ENCODE peak calls at places on chromosomes 5 and 9, in seven cellular contexts. T, C, U, R, Q, S and Z are unnamed samples.
A peak's percentile ranks its signal among the peaks of the same experiment; 100 is the strongest.

GRCh38 chr9:132548971-132549649 is 33.3 kb upstream of the BARHL1 start:
- DNase-seq in T (no peak), C (no peak), U (no peak), R (no peak), Q (peak; percentile 46), S (no peak), Z (no peak)

GRCh38 chr5:112160652-112161391 is 258.3 kb downstream of the EPB41L4A start:
- DNase-seq in T (peak; percentile 94), C (peak; percentile 87), U (peak; percentile 83), R (peak; percentile 92), Q (peak; percentile 76), S (peak; percentile 98), Z (peak; percentile 95)

GRCh38 chr5:157464518-157465171 is 4.6 kb downstream of the NIPAL4 start:
- DNase-seq in T (peak; percentile 58), C (peak; percentile 71), U (peak; percentile 24), R (no peak), Q (peak; percentile 76), S (no peak), Z (no peak)

GRCh38 chr9:105483618-105484017 is 35.8 kb downstream of the FSD1L start:
- DNase-seq in T (no peak), C (no peak), U (no peak), R (no peak), Q (no peak), S (no peak), Z (no peak)

GRCh38 chr9:4923580-4924544 is 61.2 kb upstream of the JAK2 start:
- DNase-seq in T (no peak), C (no peak), U (no peak), R (peak; percentile 10), Q (no peak), S (no peak), Z (no peak)

GRCh38 chr9:75927351-75927750 is 36.9 kb downstream of the PCSK5 start:
- DNase-seq in T (no peak), C (no peak), U (no peak), R (no peak), Q (no peak), S (no peak), Z (no peak)

GRCh38 chr5:163917741-163918140 is 412.3 kb downstream of the MAT2B start:
- DNase-seq in T (no peak), C (no peak), U (no peak), R (no peak), Q (no peak), S (no peak), Z (no peak)

GRCh38 chr5:142713151-142713706 is 27.3 kb upstream of the FGF1 start:
- DNase-seq in T (peak; percentile 91), C (peak; percentile 83), U (peak; percentile 77), R (peak; percentile 85), Q (peak; percentile 80), S (peak; percentile 96), Z (peak; percentile 86)

GRCh38 chr5:160466889-160467554 is 45.4 kb downstream of the PTTG1 start:
- DNase-seq in T (no peak), C (no peak), U (no peak), R (no peak), Q (no peak), S (no peak), Z (no peak)

GRCh38 chr5:154794525-154795234 is 39.5 kb downstream of the LARP1 start:
- DNase-seq in T (no peak), C (no peak), U (no peak), R (no peak), Q (no peak), S (no peak), Z (no peak)

GRCh38 chr5:40540301-40540700 is 139.4 kb upstream of the PTGER4 start:
- DNase-seq in T (no peak), C (no peak), U (no peak), R (no peak), Q (no peak), S (no peak), Z (no peak)

GRCh38 chr9:95938724-95939123 is 63.2 kb downstream of the ERCC6L2 start:
- DNase-seq in T (no peak), C (no peak), U (no peak), R (no peak), Q (no peak), S (no peak), Z (no peak)

GRCh38 chr5:123705741-123706140 is 193.8 kb downstream of the CSNK1G3 start:
- DNase-seq in T (no peak), C (no peak), U (no peak), R (no peak), Q (no peak), S (no peak), Z (no peak)

GRCh38 chr5:101728933-101729332 is 567.2 kb downstream of the SLCO4C1 start:
- DNase-seq in T (no peak), C (no peak), U (no peak), R (peak; percentile 9), Q (peak; percentile 19), S (no peak), Z (no peak)

GRCh38 chr5:68252678-68253520 is 37.3 kb downstream of the PIK3R1 start:
- DNase-seq in T (peak; percentile 58), C (peak; percentile 73), U (no peak), R (peak; percentile 67), Q (peak; percentile 46), S (peak; percentile 80), Z (no peak)

GRCh38 chr5:54091416-54092130 is 218.8 kb downstream of the ARL15 start:
- DNase-seq in T (no peak), C (no peak), U (no peak), R (no peak), Q (no peak), S (no peak), Z (no peak)

GRCh38 chr9:133355881-133356357 is 368 bp downstream of the SURF1 start:
- DNase-seq in T (no peak), C (no peak), U (no peak), R (no peak), Q (no peak), S (no peak), Z (no peak)

GRCh38 chr5:172740483-172741205 is 30.4 kb downstream of the DUSP1 start:
- DNase-seq in T (peak; percentile 71), C (peak; percentile 84), U (no peak), R (no peak), Q (no peak), S (no peak), Z (no peak)
- H3K27me3 ChIP-seq in T (no peaks in the 10 kb centered on the region), C (no peaks in the 10 kb centered on the region), U (no peaks in the 10 kb centered on the region), R (no peaks in the 10 kb centered on the region), Q (no peaks in the 10 kb centered on the region), S (no peaks in the 10 kb centered on the region), Z (no peaks in the 10 kb centered on the region)

GRCh38 chr9:93092171-93092991 is 3.6 kb upstream of the CARD19 start:
- DNase-seq in T (no peak), C (peak; percentile 12), U (no peak), R (no peak), Q (no peak), S (peak; percentile 77), Z (peak; percentile 39)
- H3K9me3 ChIP-seq in T (no peaks in the 10 kb centered on the region), C (peaks cover 14% of the 10 kb centered on the region), U (peaks cover 11% of the 10 kb centered on the region), R (no peaks in the 10 kb centered on the region), Q (peaks cover 21% of the 10 kb centered on the region), S (no peaks in the 10 kb centered on the region), Z (no peaks in the 10 kb centered on the region)

DNA sequence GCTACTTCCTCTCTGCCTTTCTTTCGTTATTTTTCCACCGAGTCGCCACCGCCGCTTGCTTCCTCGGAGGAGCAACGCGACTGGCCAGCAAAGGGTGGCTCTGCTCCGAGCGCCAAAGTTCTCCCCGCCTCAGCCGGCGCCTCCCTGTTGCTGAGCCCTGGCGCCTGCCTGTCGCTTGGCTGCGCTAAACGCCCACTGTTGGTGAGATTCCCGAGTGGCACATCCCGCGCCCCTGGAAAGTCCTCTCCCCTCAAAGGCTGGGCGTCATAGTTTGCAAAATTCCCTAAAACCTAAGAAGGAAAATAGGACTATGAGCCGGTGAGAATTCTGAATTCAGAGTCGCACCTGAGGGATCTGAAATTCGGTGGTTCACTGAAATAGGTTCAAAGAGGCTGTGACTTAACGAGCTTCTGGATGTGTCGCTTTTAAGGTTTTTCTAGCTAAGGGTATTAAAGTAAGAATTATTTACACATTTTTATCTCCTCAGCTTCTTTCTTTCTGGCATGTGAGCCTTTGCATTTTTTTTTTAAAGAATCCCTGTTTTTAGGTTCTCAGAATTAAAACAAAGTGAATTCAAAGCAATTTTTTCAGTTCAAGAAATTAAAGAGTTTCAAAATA is at the start of gene GRIN3A:
- DNase-seq in T (no peak), C (no peak), U (no peak), R (peak; percentile 39), Q (no peak), S (no peak), Z (peak; percentile 42)
- TF ChIP-seq CTCF in T (no peak), C (no peak), U (no peak), R (no peak), Q (no peak), S (no peak), Z (no peak)

GRCh38 chr9:127035948-127036347 is 86.5 kb downstream of the ANGPTL2 start:
- DNase-seq in T (peak; percentile 39), C (peak; percentile 81), U (peak; percentile 63), R (peak; percentile 39), Q (no peak), S (no peak), Z (peak; percentile 30)

GRCh38 chr9:127035423-127035822 is 87.0 kb downstream of the ANGPTL2 start:
- DNase-seq in T (peak; percentile 48), C (peak; percentile 79), U (peak; percentile 60), R (no peak), Q (no peak), S (no peak), Z (no peak)

GRCh38 chr9:127034691-127035090 is 87.7 kb downstream of the ANGPTL2 start:
- DNase-seq in T (no peak), C (no peak), U (no peak), R (no peak), Q (no peak), S (no peak), Z (no peak)

GRCh38 chr9:127038531-127038930 is 83.9 kb downstream of the ANGPTL2 start:
- DNase-seq in T (no peak), C (no peak), U (no peak), R (no peak), Q (no peak), S (no peak), Z (no peak)

DNA sequence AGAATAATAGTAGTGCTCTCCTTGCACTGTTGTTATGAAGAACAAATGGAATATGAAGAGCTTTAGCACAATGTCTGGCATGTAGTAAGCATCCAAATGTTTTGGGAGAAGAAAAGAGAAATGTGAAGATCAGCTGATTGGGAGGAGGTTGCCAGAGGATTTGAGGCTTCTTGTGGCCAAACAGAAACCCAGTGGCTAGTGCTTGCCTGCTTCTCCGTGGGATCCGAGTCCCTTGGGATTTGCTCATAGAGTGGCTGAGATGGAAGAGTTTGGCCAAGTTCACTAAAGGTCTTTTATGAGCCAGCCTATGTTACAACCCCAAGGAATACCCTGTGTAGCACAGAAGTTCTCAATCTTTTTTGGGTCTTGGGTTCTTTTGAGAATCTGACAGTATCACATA is 86.0 kb downstream of the ANGPTL2 start:
- DNase-seq in T (no peak), C (no peak), U (no peak), R (no peak), Q (no peak), S (no peak), Z (no peak)
- H3K27me3 ChIP-seq in T (no peaks in the 10 kb centered on the region), C (no peaks in the 10 kb centered on the region), U (no peaks in the 10 kb centered on the region), R (no peaks in the 10 kb centered on the region), Q (no peaks in the 10 kb centered on the region), S (no peaks in the 10 kb centered on the region), Z (no peaks in the 10 kb centered on the region)

DNA sequence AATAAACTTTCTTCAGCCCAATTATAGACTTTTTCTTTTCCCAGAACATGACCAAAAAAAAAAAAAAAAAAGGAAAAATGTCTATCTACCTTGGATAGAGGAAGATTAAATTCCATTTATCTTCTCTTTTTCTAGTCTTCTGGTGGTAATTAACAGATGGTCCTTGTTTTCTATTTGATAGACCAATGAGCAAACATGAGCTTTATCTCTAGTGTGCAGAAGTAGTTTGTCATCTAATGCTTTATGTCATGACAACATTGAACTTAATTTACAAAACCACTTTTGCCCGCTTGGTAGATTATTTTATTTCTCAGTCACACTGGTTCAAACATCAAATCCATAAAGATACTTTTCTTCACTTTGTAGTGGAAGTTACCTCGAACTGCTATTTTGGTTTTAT is 69.5 kb upstream of the ELL2 start:
- DNase-seq in T (no peak), C (no peak), U (no peak), R (no peak), Q (no peak), S (no peak), Z (no peak)
- H3K9me3 ChIP-seq in T (no peaks in the 10 kb centered on the region), C (no peaks in the 10 kb centered on the region), U (no peaks in the 10 kb centered on the region), R (no peaks in the 10 kb centered on the region), Q (no peaks in the 10 kb centered on the region), S (no peaks in the 10 kb centered on the region), Z (no peaks in the 10 kb centered on the region)